ENCODE peak calls at places on chromosomes 6 and 20, in five cellular contexts. One of them, this sample, is unnamed.

GRCh38 chr6:146301760-146302159 is 241.9 kb upstream of the RAB32 start:
- DNase-seq in DMS 273 treated with DMSO at 0.1 percent for 48 hours: no peak
- DNase-seq in HEK293T: no peak
- DNase-seq in EH: no peak
- DNase-seq in EL: no peak
- DNase-seq in this sample: no peak

GRCh38 chr6:20261685-20262084 is 49.4 kb upstream of the MBOAT1 start:
- DNase-seq in DMS 273 treated with DMSO at 0.1 percent for 48 hours: no peak
- DNase-seq in HEK293T: no peak
- DNase-seq in EH: no peak
- DNase-seq in EL: no peak
- DNase-seq in this sample: no peak

GRCh38 chr6:24832794-24833193 is 34.1 kb upstream of the ARMH2 start:
- DNase-seq in DMS 273 treated with DMSO at 0.1 percent for 48 hours: no peak
- DNase-seq in HEK293T: no peak
- DNase-seq in EH: no peak
- DNase-seq in EL: no peak
- DNase-seq in this sample: no peak

GRCh38 chr6:42217165-42217522 is 517 bp downstream of the MRPS10 start:
- DNase-seq in DMS 273 treated with DMSO at 0.1 percent for 48 hours: no peak
- DNase-seq in HEK293T: no peak
- DNase-seq in EH: peak
- DNase-seq in EL: no peak
- DNase-seq in this sample: no peak

GRCh38 chr6:96450082-96450759 is 71.4 kb upstream of the UFL1 start:
- DNase-seq in DMS 273 treated with DMSO at 0.1 percent for 48 hours: no peak
- DNase-seq in HEK293T: no peak
- DNase-seq in EH: no peak
- DNase-seq in EL: no peak
- DNase-seq in this sample: no peak

GRCh38 chr6:114315841-114316595 is 26.8 kb downstream of the HS3ST5 start:
- DNase-seq in DMS 273 treated with DMSO at 0.1 percent for 48 hours: no peak
- DNase-seq in HEK293T: no peak
- DNase-seq in EH: no peak
- DNase-seq in EL: no peak
- DNase-seq in this sample: no peak

GRCh38 chr6:5122504-5123112 is 37.5 kb downstream of the PPP1R3G start:
- DNase-seq in DMS 273 treated with DMSO at 0.1 percent for 48 hours: no peak
- DNase-seq in HEK293T: no peak
- DNase-seq in EH: no peak
- DNase-seq in EL: no peak
- DNase-seq in this sample: no peak

GRCh38 chr6:6405997-6406699 is 85.7 kb upstream of the F13A1 start:
- DNase-seq in DMS 273 treated with DMSO at 0.1 percent for 48 hours: no peak
- DNase-seq in HEK293T: no peak
- DNase-seq in EH: no peak
- DNase-seq in EL: no peak
- DNase-seq in this sample: no peak

GRCh38 chr6:28525496-28526039 is at the start of gene GPX5:
- DNase-seq in DMS 273 treated with DMSO at 0.1 percent for 48 hours: no peak
- DNase-seq in HEK293T: no peak
- DNase-seq in EH: no peak
- DNase-seq in EL: peak
- DNase-seq in this sample: no peak

GRCh38 chr20:62634330-62634967 is 7.9 kb upstream of the SLCO4A1 start:
- DNase-seq in DMS 273 treated with DMSO at 0.1 percent for 48 hours: no peak
- DNase-seq in HEK293T: no peak
- DNase-seq in EH: no peak
- DNase-seq in EL: no peak
- DNase-seq in this sample: no peak

GRCh38 chr20:48107560-48107959 is 322.3 kb upstream of the SULF2 start:
- DNase-seq in DMS 273 treated with DMSO at 0.1 percent for 48 hours: no peak
- DNase-seq in HEK293T: no peak
- DNase-seq in EH: peak
- DNase-seq in EL: peak
- DNase-seq in this sample: no peak

GRCh38 chr20:52103911-52104545 is 87.6 kb downstream of the ZFP64 start:
- DNase-seq in DMS 273 treated with DMSO at 0.1 percent for 48 hours: no peak
- DNase-seq in HEK293T: peak
- DNase-seq in EH: peak
- DNase-seq in EL: peak
- DNase-seq in this sample: peak

GRCh38 chr6:140867336-140867735 is 1265.4 kb upstream of the GJE1 start:
- DNase-seq in DMS 273 treated with DMSO at 0.1 percent for 48 hours: no peak
- DNase-seq in HEK293T: no peak
- DNase-seq in EH: no peak
- DNase-seq in EL: no peak
- DNase-seq in this sample: no peak

GRCh38 chr6:72738091-72738490 is 116.2 kb downstream of the KCNQ5 start:
- DNase-seq in DMS 273 treated with DMSO at 0.1 percent for 48 hours: no peak
- DNase-seq in HEK293T: no peak
- DNase-seq in EH: no peak
- DNase-seq in EL: peak
- DNase-seq in this sample: no peak

GRCh38 chr6:162528538-162528937 is 199.0 kb downstream of the PRKN start:
- DNase-seq in DMS 273 treated with DMSO at 0.1 percent for 48 hours: no peak
- DNase-seq in HEK293T: no peak
- DNase-seq in EH: no peak
- DNase-seq in EL: no peak
- DNase-seq in this sample: no peak

GRCh38 chr6:5085638-5086293 is 625 bp downstream of the PPP1R3G start:
- DNase-seq in DMS 273 treated with DMSO at 0.1 percent for 48 hours: peak
- DNase-seq in HEK293T: peak
- DNase-seq in EH: peak
- DNase-seq in EL: peak
- DNase-seq in this sample: peak

GRCh38 chr6:108710560-108710959 is 137.7 kb upstream of the ARMC2 start:
- DNase-seq in DMS 273 treated with DMSO at 0.1 percent for 48 hours: no peak
- DNase-seq in HEK293T: no peak
- DNase-seq in EH: no peak
- DNase-seq in EL: no peak
- DNase-seq in this sample: no peak

GRCh38 chr6:56652994-56653393 is 10.3 kb upstream of the DST start:
- DNase-seq in DMS 273 treated with DMSO at 0.1 percent for 48 hours: no peak
- DNase-seq in HEK293T: no peak
- DNase-seq in EH: peak
- DNase-seq in EL: peak
- DNase-seq in this sample: no peak

GRCh38 chr6:149754573-149754972 is 5.0 kb downstream of the PCMT1 start:
- DNase-seq in DMS 273 treated with DMSO at 0.1 percent for 48 hours: no peak
- DNase-seq in HEK293T: no peak
- DNase-seq in EH: no peak
- DNase-seq in EL: no peak
- DNase-seq in this sample: no peak

GRCh38 chr6:108565893-108566292 is 5.2 kb downstream of the FOXO3 start:
- DNase-seq in DMS 273 treated with DMSO at 0.1 percent for 48 hours: no peak
- DNase-seq in HEK293T: no peak
- DNase-seq in EH: peak
- DNase-seq in EL: peak
- DNase-seq in this sample: peak

GRCh38 chr20:55514498-55514897 is 490.8 kb downstream of the CBLN4 start:
- DNase-seq in DMS 273 treated with DMSO at 0.1 percent for 48 hours: no peak
- DNase-seq in HEK293T: no peak
- DNase-seq in EH: no peak
- DNase-seq in EL: no peak
- DNase-seq in this sample: no peak

GRCh38 chr20:37903317-37904007 is 535 bp downstream of the VSTM2L start:
- DNase-seq in DMS 273 treated with DMSO at 0.1 percent for 48 hours: no peak
- DNase-seq in HEK293T: peak
- DNase-seq in EH: no peak
- DNase-seq in EL: no peak
- DNase-seq in this sample: peak

GRCh38 chr6:142635130-142635529 is 309.8 kb downstream of the HIVEP2 start:
- DNase-seq in DMS 273 treated with DMSO at 0.1 percent for 48 hours: no peak
- DNase-seq in HEK293T: no peak
- DNase-seq in EH: peak
- DNase-seq in EL: peak
- DNase-seq in this sample: no peak

GRCh38 chr6:33828452-33828763 is 24.6 kb upstream of the MLN start:
- DNase-seq in DMS 273 treated with DMSO at 0.1 percent for 48 hours: no peak
- DNase-seq in HEK293T: no peak
- DNase-seq in EH: no peak
- DNase-seq in EL: no peak
- DNase-seq in this sample: no peak

GRCh38 chr6:163757506-163757905 is 343.0 kb downstream of the QKI start:
- DNase-seq in DMS 273 treated with DMSO at 0.1 percent for 48 hours: no peak
- DNase-seq in HEK293T: no peak
- DNase-seq in EH: peak
- DNase-seq in EL: no peak
- DNase-seq in this sample: no peak

GRCh38 chr6:136083540-136083939 is 166.6 kb downstream of the MTFR2 start:
- DNase-seq in DMS 273 treated with DMSO at 0.1 percent for 48 hours: no peak
- DNase-seq in HEK293T: no peak
- DNase-seq in EH: no peak
- DNase-seq in EL: no peak
- DNase-seq in this sample: no peak